ENCODE peak calls at places on chromosomes 1 and 21, in four cellular contexts. One of them, this sample, is unnamed.

GRCh38 chr1:55503663-55504305 is 288.6 kb upstream of the USP24 start:
- DNase-seq in fibroblast of villous mesenchyme: peak; percentile 20
- DNase-seq in uterus: no peak
- DNase-seq in astrocyte: peak; percentile 23
- DNase-seq in this sample: peak; percentile 31

GRCh38 chr1:48223372-48224081 is 1.0 kb downstream of the SLC5A9 start:
- DNase-seq in fibroblast of villous mesenchyme: no peak
- DNase-seq in uterus: no peak
- DNase-seq in astrocyte: no peak
- DNase-seq in this sample: no peak

GRCh38 chr1:151815716-151816327 is 10.6 kb upstream of the LINGO4 start:
- DNase-seq in fibroblast of villous mesenchyme: no peak
- DNase-seq in uterus: no peak
- DNase-seq in astrocyte: no peak
- DNase-seq in this sample: no peak

GRCh38 chr1:117606608-117607261 is 887 bp downstream of the TENT5C start:
- DNase-seq in fibroblast of villous mesenchyme: peak; percentile 54
- DNase-seq in uterus: peak; percentile 60
- DNase-seq in astrocyte: peak; percentile 43
- DNase-seq in this sample: peak; percentile 20

GRCh38 chr1:145823565-145824498 is at the start of the genes POLR3C and RNF115:
- DNase-seq in fibroblast of villous mesenchyme: peak; percentile 94
- DNase-seq in uterus: peak; percentile 90
- DNase-seq in astrocyte: peak; percentile 81
- DNase-seq in this sample: peak; percentile 88

GRCh38 chr1:113981962-113982931 is 3.0 kb downstream of the OLFML3 start:
- DNase-seq in fibroblast of villous mesenchyme: peak; percentile 95
- DNase-seq in uterus: peak; percentile 83
- DNase-seq in astrocyte: peak; percentile 73
- DNase-seq in this sample: peak; percentile 90

GRCh38 chr1:223525957-223526356 is 132.7 kb downstream of the CCDC185 start:
- DNase-seq in fibroblast of villous mesenchyme: no peak
- DNase-seq in uterus: no peak
- DNase-seq in astrocyte: no peak
- DNase-seq in this sample: no peak

GRCh38 chr1:232868793-232869491 is 63.7 kb downstream of the MAP10 start:
- DNase-seq in fibroblast of villous mesenchyme: peak; percentile 79
- DNase-seq in uterus: no peak
- DNase-seq in astrocyte: peak; percentile 97
- DNase-seq in this sample: peak; percentile 90

GRCh38 chr1:231786126-231786525 is 159.5 kb downstream of the DISC1 start:
- DNase-seq in fibroblast of villous mesenchyme: no peak
- DNase-seq in uterus: no peak
- DNase-seq in astrocyte: no peak
- DNase-seq in this sample: no peak

GRCh38 chr1:15337656-15338402 is 71.9 kb upstream of the EFHD2 start:
- DNase-seq in fibroblast of villous mesenchyme: peak; percentile 52
- DNase-seq in uterus: no peak
- DNase-seq in astrocyte: peak; percentile 86
- DNase-seq in this sample: peak; percentile 92

GRCh38 chr1:6106321-6106731 is 60.6 kb downstream of the KCNAB2 start:
- DNase-seq in fibroblast of villous mesenchyme: no peak
- DNase-seq in uterus: no peak
- DNase-seq in astrocyte: no peak
- DNase-seq in this sample: no peak

GRCh38 chr1:22196641-22197040 is 53.7 kb upstream of the WNT4 start:
- DNase-seq in fibroblast of villous mesenchyme: no peak
- DNase-seq in uterus: no peak
- DNase-seq in astrocyte: no peak
- DNase-seq in this sample: no peak

GRCh38 chr1:200367841-200368534 is 41.8 kb downstream of the ZNF281 start:
- DNase-seq in fibroblast of villous mesenchyme: peak; percentile 73
- DNase-seq in uterus: no peak
- DNase-seq in astrocyte: peak; percentile 97
- DNase-seq in this sample: peak; percentile 88

GRCh38 chr1:93980320-93980744 is 71.1 kb upstream of the GCLM start:
- DNase-seq in fibroblast of villous mesenchyme: peak; percentile 30
- DNase-seq in uterus: no peak
- DNase-seq in astrocyte: no peak
- DNase-seq in this sample: no peak
- TF ChIP-seq CTCF in fibroblast of villous mesenchyme: peak; percentile 46
- TF ChIP-seq CTCF in uterus: no peak
- TF ChIP-seq CTCF in astrocyte: peak; percentile 27
- TF ChIP-seq CTCF in this sample: peak; percentile 32

DNA sequence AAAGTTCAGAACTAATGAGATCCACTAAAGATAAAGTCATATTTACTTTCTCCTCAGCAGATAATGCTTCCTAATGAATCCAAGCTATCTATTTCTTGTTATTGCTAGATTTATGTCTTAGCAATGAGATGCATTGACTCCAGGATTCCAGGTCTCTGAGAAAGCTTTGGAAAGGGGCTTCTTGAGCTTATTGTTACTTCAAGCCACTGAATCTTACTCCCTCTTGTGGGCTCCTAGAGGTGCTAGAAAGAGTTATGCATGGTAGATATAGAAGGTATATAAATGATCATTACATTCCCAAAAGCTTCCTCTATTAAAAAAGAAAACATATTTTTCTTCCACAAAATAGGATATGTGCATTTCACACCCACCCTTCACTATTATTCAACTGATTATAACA is 246.4 kb upstream of the ADAMTS5 start:
- DNase-seq in fibroblast of villous mesenchyme: peak; percentile 59
- DNase-seq in uterus: no peak
- DNase-seq in astrocyte: no peak
- DNase-seq in this sample: peak; percentile 49
- TF ChIP-seq CTCF in fibroblast of villous mesenchyme: peak; percentile 51
- TF ChIP-seq CTCF in uterus: no peak
- TF ChIP-seq CTCF in astrocyte: no peak
- TF ChIP-seq CTCF in this sample: peak; percentile 44

GRCh38 chr1:42692461-42692860 is 10.2 kb downstream of the YBX1 start:
- DNase-seq in fibroblast of villous mesenchyme: no peak
- DNase-seq in uterus: no peak
- DNase-seq in astrocyte: no peak
- DNase-seq in this sample: no peak

GRCh38 chr1:42691157-42691498 is 8.9 kb downstream of the YBX1 start:
- DNase-seq in fibroblast of villous mesenchyme: no peak
- DNase-seq in uterus: no peak
- DNase-seq in astrocyte: no peak
- DNase-seq in this sample: no peak

GRCh38 chr1:42689912-42690311 is 7.7 kb downstream of the YBX1 start:
- DNase-seq in fibroblast of villous mesenchyme: no peak
- DNase-seq in uterus: no peak
- DNase-seq in astrocyte: no peak
- DNase-seq in this sample: no peak

GRCh38 chr1:42692941-42693340 is 10.7 kb downstream of the YBX1 start:
- DNase-seq in fibroblast of villous mesenchyme: no peak
- DNase-seq in uterus: no peak
- DNase-seq in astrocyte: no peak
- DNase-seq in this sample: no peak

DNA sequence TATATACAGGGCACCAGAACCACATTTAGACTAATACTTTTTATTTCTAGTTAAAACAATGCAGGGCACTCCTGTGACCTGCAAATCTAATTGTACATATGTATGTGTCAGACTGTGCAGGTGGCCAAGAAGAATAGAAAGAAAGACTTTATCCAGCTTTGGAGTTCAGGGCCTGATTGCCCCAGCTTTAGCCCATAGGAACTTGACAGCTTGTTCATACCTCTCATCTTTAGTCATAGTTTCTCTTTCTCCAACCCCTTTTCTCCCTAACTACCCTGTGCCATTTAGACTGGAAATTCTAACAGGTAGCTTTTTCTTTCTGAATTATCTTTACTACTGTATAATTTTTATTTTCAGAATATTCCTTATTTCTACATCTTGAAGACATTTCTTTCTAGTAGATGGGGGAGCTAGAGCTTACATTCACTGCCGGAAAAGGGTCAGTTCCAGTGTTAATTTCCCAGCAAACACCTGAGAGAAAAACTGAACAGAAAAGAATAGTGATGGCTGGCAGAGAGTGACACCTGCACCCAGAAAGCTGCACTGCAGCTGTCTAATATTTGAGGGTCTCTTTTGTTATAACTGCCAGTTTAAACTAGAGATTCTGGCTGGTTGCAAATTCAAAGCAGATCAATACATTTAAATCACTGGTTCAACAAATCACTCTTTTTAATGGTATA is 8.4 kb downstream of the YBX1 start:
- DNase-seq in fibroblast of villous mesenchyme: no peak
- DNase-seq in uterus: no peak
- DNase-seq in astrocyte: no peak
- DNase-seq in this sample: no peak
- TF ChIP-seq CTCF in fibroblast of villous mesenchyme: no peak
- TF ChIP-seq CTCF in uterus: no peak
- TF ChIP-seq CTCF in astrocyte: no peak
- TF ChIP-seq CTCF in this sample: peak; percentile 4

GRCh38 chr1:181588631-181589030 is 105.3 kb downstream of the CACNA1E start:
- DNase-seq in fibroblast of villous mesenchyme: no peak
- DNase-seq in uterus: no peak
- DNase-seq in astrocyte: no peak
- DNase-seq in this sample: no peak

GRCh38 chr1:181587870-181588438 is 104.6 kb downstream of the CACNA1E start:
- DNase-seq in fibroblast of villous mesenchyme: no peak
- DNase-seq in uterus: no peak
- DNase-seq in astrocyte: no peak
- DNase-seq in this sample: no peak

DNA sequence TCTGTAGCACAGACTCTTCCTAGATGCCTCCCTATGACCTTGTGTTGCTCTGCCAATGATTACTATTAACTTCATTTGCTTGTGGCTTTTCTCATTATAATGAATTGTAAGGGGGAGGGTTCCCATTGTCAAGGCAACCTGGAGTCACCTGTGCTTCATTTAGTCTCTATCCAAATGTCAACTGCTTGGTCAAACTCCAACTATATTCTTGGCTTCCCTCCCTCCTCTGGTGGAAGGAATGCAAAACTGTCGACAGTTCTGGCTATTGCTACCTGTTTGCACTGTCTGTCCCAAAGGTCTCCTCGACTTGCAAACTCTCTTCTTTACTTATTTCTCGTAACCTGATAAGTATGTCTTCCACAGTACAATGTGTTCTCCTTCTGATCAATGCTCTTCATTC is 100.3 kb downstream of the CACNA1E start:
- DNase-seq in fibroblast of villous mesenchyme: no peak
- DNase-seq in uterus: no peak
- DNase-seq in astrocyte: no peak
- DNase-seq in this sample: no peak
- TF ChIP-seq CTCF in fibroblast of villous mesenchyme: no peak
- TF ChIP-seq CTCF in uterus: no peak
- TF ChIP-seq CTCF in astrocyte: no peak
- TF ChIP-seq CTCF in this sample: no peak

DNA sequence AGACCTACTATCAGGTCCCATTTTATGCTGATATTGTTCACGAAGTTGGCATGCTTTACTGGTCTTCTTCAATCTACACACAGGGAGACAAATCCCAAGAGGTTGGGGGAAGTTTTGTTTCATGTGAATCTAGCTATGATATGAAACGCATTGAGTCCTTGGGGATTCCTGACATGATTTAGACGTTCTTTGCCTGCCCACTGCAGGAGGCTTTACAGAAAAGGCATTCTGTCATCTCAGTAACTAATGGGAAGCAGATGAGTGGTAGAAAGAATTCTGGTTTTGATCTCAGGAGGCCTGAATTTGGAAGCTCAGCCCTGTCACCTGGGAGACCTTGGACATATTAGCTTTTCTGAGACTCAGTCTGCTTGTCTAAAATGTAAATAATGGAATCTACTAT is 383.1 kb upstream of the NFIA start:
- DNase-seq in fibroblast of villous mesenchyme: no peak
- DNase-seq in uterus: no peak
- DNase-seq in astrocyte: no peak
- DNase-seq in this sample: peak; percentile 1
- TF ChIP-seq CTCF in fibroblast of villous mesenchyme: no peak
- TF ChIP-seq CTCF in uterus: no peak
- TF ChIP-seq CTCF in astrocyte: no peak
- TF ChIP-seq CTCF in this sample: no peak

This sample was measured in fibroblast of mammary gland.